ENCODE peak calls at places on chromosomes 4 and X, in ten cellular contexts. D is astrocyte, M is left ventricle myocardium inferior, E is tibial artery, Z is RWPE2, C is right atrium auricular region, R is lower lobe of right lung, B is heart right ventricle, G is pancreas, L is psoas muscle. H is an unnamed sample.
A peak's percentile ranks its signal among the peaks of the same experiment; 100 is the strongest.

GRCh38 chr4:36870121-36870520 is 374.4 kb upstream of the NWD2 start:
- DNase-seq in D (no peak), M (no peak), E (no peak), Z (no peak), C (no peak), R (no peak), B (no peak), G (no peak), L (no peak), H (no peak)

GRCh38 chr4:188657365-188657764 is 518.1 kb downstream of the TRIML1 start:
- DNase-seq in D (no peak), M (no peak), E (no peak), Z (no peak), C (no peak), R (no peak), B (no peak), G (no peak), L (no peak), H (no peak)

GRCh38 chr4:153643406-153644016 is 40.6 kb upstream of the TLR2 start:
- DNase-seq in D (peak; percentile 30), M (no peak), E (no peak), Z (no peak), C (no peak), R (no peak), B (no peak), G (no peak), L (no peak), H (no peak)

GRCh38 chr4:73446336-73446938 is 10.4 kb downstream of the AFP start:
- DNase-seq in D (peak; percentile 26), M (no peak), E (no peak), Z (no peak), C (no peak), R (no peak), B (no peak), G (peak; percentile 26), L (no peak), H (no peak)

GRCh38 chr4:171793723-171794122 is 19.5 kb upstream of the GALNTL6 start:
- DNase-seq in D (no peak), M (no peak), E (no peak), Z (no peak), C (no peak), R (no peak), B (no peak), G (no peak), L (no peak), H (no peak)

GRCh38 chr4:152689615-152690501 is 10.1 kb upstream of the TMEM154 start:
- DNase-seq in D (peak; percentile 4), M (no peak), E (no peak), Z (no peak), C (no peak), R (no peak), B (no peak), G (no peak), L (no peak), H (no peak)

GRCh38 chrX:3263681-3264126 is 82.7 kb downstream of the MXRA5 start:
- DNase-seq in D (peak; percentile 26), M (no peak), E (no peak), Z (no peak), C (no peak), R (no peak), B (no peak), G (no peak), L (no peak), H (no peak)

GRCh38 chr4:124710911-124711310 is 1.6 kb downstream of the ANKRD50 start:
- DNase-seq in D (no peak), M (no peak), E (no peak), Z (no peak), C (no peak), R (no peak), B (no peak), G (no peak), L (no peak), H (no peak)

GRCh38 chr4:96009720-96010119 is 169.8 kb downstream of the PDHA2 start:
- DNase-seq in D (peak; percentile 70), M (no peak), E (no peak), Z (no peak), C (no peak), R (no peak), B (no peak), G (no peak), L (no peak), H (no peak)

GRCh38 chr4:17932041-17932440 is 89.5 kb downstream of the LCORL start:
- DNase-seq in D (no peak), M (no peak), E (no peak), Z (no peak), C (no peak), R (no peak), B (no peak), G (no peak), L (no peak), H (no peak)

GRCh38 chr4:59689149-59689548 is 1511.0 kb upstream of the ADGRL3 start:
- DNase-seq in D (no peak), M (no peak), E (no peak), Z (no peak), C (no peak), R (no peak), B (no peak), G (no peak), L (no peak), H (no peak)

GRCh38 chr4:71609651-71610050 is 174.2 kb downstream of the GC start:
- DNase-seq in D (no peak), M (no peak), E (no peak), Z (no peak), C (no peak), R (no peak), B (no peak), G (no peak), L (no peak), H (no peak)

GRCh38 chrX:135914404-135914803 is 20.9 kb downstream of the SAGE1 start:
- DNase-seq in D (no peak), M (no peak), E (no peak), Z (no peak), C (no peak), R (no peak), B (no peak), G (no peak), L (no peak), H (no peak)

GRCh38 chr4:38138363-38138762 is 178.2 kb downstream of the PTTG2 start:
- DNase-seq in D (no peak), M (no peak), E (no peak), Z (no peak), C (no peak), R (no peak), B (no peak), G (no peak), L (no peak), H (no peak)

GRCh38 chr4:129747756-129748155 is 651.8 kb downstream of the C4orf33 start:
- DNase-seq in D (no peak), M (no peak), E (no peak), Z (no peak), C (no peak), R (peak; percentile 32), B (no peak), G (no peak), L (no peak), H (peak; percentile 35)
- H3K27ac ChIP-seq in D (no peak overlapping the region), M (no peak overlapping the region), E (no peak overlapping the region), Z (no peak overlapping the region), C (no peak overlapping the region), R (no peak overlapping the region), B (no peak overlapping the region), G (no peak overlapping the region), L (no peak overlapping the region), H (no peak overlapping the region)

DNA sequence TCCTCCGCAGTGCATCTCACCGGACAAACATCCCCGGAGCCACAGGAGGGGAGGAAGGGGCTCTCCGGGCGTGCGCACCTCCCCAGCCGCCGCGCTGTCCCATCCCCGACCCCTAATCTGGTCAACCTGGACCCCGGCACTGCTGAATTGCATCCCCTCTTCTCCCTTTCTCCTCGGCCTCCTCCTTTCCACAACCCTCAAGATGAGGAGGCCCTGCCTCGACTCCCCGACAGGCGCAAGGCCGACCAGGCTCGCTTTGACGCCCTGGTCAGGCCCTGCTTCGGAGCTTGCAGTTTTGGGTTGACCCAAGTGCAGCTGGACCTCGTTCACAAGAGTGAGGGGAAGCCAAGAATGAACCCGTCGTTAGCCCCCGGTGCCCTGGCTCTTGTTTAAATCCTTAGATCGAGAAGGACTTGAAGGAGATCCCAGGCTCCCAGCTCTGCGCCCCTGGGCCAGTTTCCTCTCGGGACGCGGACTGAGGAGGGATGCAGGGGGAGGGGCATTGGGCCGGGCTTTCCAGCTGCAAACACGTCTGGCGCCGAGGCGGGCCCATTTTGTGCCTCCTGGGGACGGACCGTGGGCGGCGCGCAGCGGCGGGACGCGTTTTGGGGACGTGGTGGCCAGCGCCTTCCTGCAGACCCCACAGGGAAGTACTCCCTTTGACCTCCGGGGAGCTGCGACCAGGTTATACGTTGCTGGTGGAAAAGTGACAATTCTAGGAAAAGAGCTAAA is 2.5 kb downstream of the PDGFRA start:
- DNase-seq in D (peak; percentile 61), M (peak; percentile 76), E (peak; percentile 75), Z (peak; percentile 59), C (peak; percentile 77), R (no peak), B (peak; percentile 63), G (no peak), L (peak; percentile 82), H (peak; percentile 63)
- H3K4me1 ChIP-seq in D (peaks cover 56% of the 10 kb centered on the region), M (peaks cover 77% of the 10 kb centered on the region), E (peaks cover 15% of the 10 kb centered on the region), Z (peaks cover under 1% of the 10 kb centered on the region), C (no peaks in the 10 kb centered on the region), R (peaks cover 68% of the 10 kb centered on the region), B (peaks cover 30% of the 10 kb centered on the region), G (peaks cover 26% of the 10 kb centered on the region), L (peaks cover 42% of the 10 kb centered on the region), H (peaks cover 60% of the 10 kb centered on the region)

DNA sequence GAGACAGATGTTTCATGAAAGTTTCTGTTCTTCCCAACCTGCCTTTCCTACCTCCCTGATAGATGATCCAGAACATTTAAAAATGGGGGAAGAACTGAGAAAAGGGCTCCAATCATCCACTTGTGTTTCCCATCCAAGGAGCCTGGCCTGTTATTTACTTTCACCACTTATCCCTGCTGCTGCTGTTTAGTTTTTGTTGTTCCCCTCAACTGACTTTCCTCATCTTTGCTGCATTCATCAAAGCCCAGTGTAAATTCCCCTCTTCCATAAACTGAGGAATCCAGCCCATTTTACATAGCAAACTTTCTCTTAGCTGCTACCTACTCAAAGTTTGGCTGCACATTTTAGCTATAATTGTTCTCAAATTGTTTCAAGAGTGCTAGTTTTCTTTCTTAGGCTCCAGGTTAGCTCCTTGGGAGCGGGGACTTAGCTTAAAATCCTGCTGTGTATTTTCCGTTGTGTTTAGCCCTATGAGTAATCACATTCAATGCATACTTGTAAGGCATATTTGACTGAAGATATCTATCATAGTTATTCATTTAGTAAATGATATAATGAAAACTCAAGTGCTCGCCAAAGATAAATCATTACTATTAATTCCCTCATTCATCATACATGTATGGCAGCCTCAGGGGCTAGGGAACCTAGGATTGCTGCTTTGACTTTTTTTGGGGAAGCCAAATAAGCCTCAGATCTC is 1.4 kb upstream of the PTPN13 start:
- DNase-seq in D (peak; percentile 45), M (no peak), E (no peak), Z (no peak), C (no peak), R (no peak), B (no peak), G (no peak), L (no peak), H (no peak)
- H3K4me3 ChIP-seq in D (peak overlapping the region; percentile 7), M (peak overlapping the region; percentile 74), E (no peak overlapping the region), Z (peak overlapping the region; percentile 53), C (no peak overlapping the region), R (peak overlapping the region; percentile 75), B (no peak overlapping the region), G (no peak overlapping the region), L (no peak overlapping the region), H (peak overlapping the region; percentile 58)

GRCh38 chrX:100924370-100924769 is 4.3 kb downstream of the XKRX start:
- DNase-seq in D (no peak), M (no peak), E (no peak), Z (no peak), C (no peak), R (no peak), B (no peak), G (no peak), L (no peak), H (no peak)
- H3K27ac ChIP-seq in D (no peak overlapping the region), M (no peak overlapping the region), E (no peak overlapping the region), Z (no peak overlapping the region), C (no peak overlapping the region), R (no peak overlapping the region), B (no peak overlapping the region), G (no peak overlapping the region), L (no peak overlapping the region), H (no peak overlapping the region)

GRCh38 chr4:108149588-108150380 is 18.9 kb downstream of the LEF1 start:
- DNase-seq in D (peak; percentile 81), M (no peak), E (no peak), Z (no peak), C (no peak), R (no peak), B (no peak), G (no peak), L (no peak), H (no peak)
- H3K4me1 ChIP-seq in D (no peaks in the 10 kb centered on the region), M (no peaks in the 10 kb centered on the region), E (no peaks in the 10 kb centered on the region), Z (no peaks in the 10 kb centered on the region), C (no peaks in the 10 kb centered on the region), R (no peaks in the 10 kb centered on the region), B (no peaks in the 10 kb centered on the region), G (no peaks in the 10 kb centered on the region), L (no peaks in the 10 kb centered on the region), H (no peaks in the 10 kb centered on the region)

H was measured in left lung.